ENCODE peak calls at places on chromosome 14, in eight cellular contexts. N, G, S, X, V, C, U and H are unnamed samples.

GRCh38 chr14:86038401-86038985 is 508.5 kb downstream of the FLRT2 start:
- DNase-seq in N (no peak), G (peak), S (peak), X (peak), V (peak), C (peak), U (peak), H (no peak)

GRCh38 chr14:87483651-87484260 is 509.2 kb downstream of the GALC start:
- DNase-seq in N (no peak), G (peak), S (no peak), X (no peak), V (peak), C (peak), U (no peak), H (no peak)

GRCh38 chr14:99467338-99468075 is 13.2 kb downstream of the SETD3 start:
- DNase-seq in N (no peak), G (no peak), S (no peak), X (no peak), V (no peak), C (no peak), U (no peak), H (no peak)

GRCh38 chr14:80933282-80933681 is 8.3 kb downstream of the CEP128 start:
- DNase-seq in N (no peak), G (no peak), S (no peak), X (no peak), V (no peak), C (no peak), U (no peak), H (no peak)

GRCh38 chr14:23094666-23095195 is at the start of gene ACIN1:
- DNase-seq in N (peak), G (peak), S (no peak), X (peak), V (peak), C (peak), U (peak), H (peak)

GRCh38 chr14:77653473-77653872 is 37.0 kb upstream of the SPTLC2 start:
- DNase-seq in N (no peak), G (no peak), S (no peak), X (no peak), V (no peak), C (no peak), U (no peak), H (no peak)

GRCh38 chr14:81890020-81890419 is 356.4 kb upstream of the SEL1L start:
- DNase-seq in N (no peak), G (no peak), S (no peak), X (no peak), V (no peak), C (no peak), U (no peak), H (no peak)

GRCh38 chr14:33026850-33027420 is 88.3 kb downstream of the NPAS3 start:
- DNase-seq in N (no peak), G (no peak), S (no peak), X (no peak), V (peak), C (peak), U (no peak), H (no peak)

GRCh38 chr14:101173698-101174521 is 270.4 kb upstream of the RTL1 start:
- DNase-seq in N (no peak), G (no peak), S (no peak), X (no peak), V (no peak), C (no peak), U (no peak), H (no peak)

GRCh38 chr14:94355191-94355794 is 32.2 kb upstream of the SERPINA6 start:
- DNase-seq in N (no peak), G (no peak), S (no peak), X (peak), V (peak), C (peak), U (peak), H (no peak)

GRCh38 chr14:99274346-99275221 is 2.6 kb upstream of the BCL11B start:
- DNase-seq in N (peak), G (peak), S (peak), X (peak), V (peak), C (peak), U (peak), H (peak)

GRCh38 chr14:89537911-89538310 is 120.9 kb upstream of the FOXN3 start:
- DNase-seq in N (no peak), G (no peak), S (no peak), X (no peak), V (no peak), C (no peak), U (no peak), H (no peak)

GRCh38 chr14:75279739-75280447 is 1.3 kb downstream of the FOS start:
- DNase-seq in N (no peak), G (no peak), S (no peak), X (no peak), V (peak), C (peak), U (no peak), H (no peak)

GRCh38 chr14:68278568-68279436 is 459.2 kb downstream of the RAD51B start:
- DNase-seq in N (peak), G (peak), S (no peak), X (peak), V (peak), C (peak), U (no peak), H (no peak)

GRCh38 chr14:55133416-55133815 is 4.4 kb downstream of the LGALS3 start:
- DNase-seq in N (peak), G (no peak), S (no peak), X (no peak), V (no peak), C (peak), U (no peak), H (no peak)
- TF ChIP-seq CTCF in N (peak), G (no peak), S (no peak), X (peak), V (no peak), C (peak), U (no peak), H (no peak)

DNA sequence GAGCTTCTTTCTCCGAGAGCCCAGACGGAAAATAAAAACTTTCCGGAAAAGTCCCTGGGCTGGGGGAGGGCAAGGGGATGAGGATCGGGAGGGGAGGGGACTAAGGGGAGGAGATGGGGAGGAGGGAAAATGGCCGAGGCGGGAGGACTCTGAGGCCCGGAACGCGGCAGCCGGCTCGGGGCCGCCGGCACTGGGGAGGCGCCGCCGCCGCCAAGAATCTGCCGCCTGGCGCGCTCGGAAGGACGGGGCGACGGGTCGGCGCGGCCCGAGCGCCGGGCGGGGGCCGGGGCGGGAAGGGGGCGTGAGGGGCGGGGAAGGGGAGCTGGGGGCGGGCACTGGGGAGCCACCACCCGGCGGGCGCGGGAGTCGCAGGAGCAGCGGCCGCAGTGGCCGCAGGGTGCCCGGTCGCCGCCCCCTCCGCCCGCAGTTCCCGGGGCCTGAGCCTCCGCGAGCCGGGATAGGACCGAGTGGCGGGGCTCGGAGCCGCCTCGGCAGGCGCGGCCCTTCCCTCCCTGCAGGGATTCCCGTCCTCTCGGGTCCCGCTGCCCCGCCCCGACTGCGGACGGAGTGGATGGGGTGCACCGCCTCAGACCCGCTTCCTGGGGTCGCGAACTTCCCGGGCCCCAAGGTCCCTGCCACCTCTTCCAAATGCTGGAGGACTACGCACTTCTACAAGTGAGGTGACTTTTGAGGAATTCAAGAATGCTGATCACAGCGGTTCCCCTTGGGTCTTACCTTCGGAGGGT is at the start of gene PRKD1:
- DNase-seq in N (no peak), G (peak), S (no peak), X (peak), V (peak), C (peak), U (peak), H (no peak)
- TF ChIP-seq CTCF in N (no peak), G (peak), S (no peak), X (peak), V (peak), C (no peak), U (no peak), H (peak)

GRCh38 chr14:59417301-59417700 is 47.9 kb downstream of the GPR135 start:
- DNase-seq in N (no peak), G (no peak), S (no peak), X (no peak), V (no peak), C (no peak), U (no peak), H (no peak)

GRCh38 chr14:59425322-59425945 is 39.7 kb downstream of the GPR135 start:
- DNase-seq in N (no peak), G (no peak), S (no peak), X (no peak), V (peak), C (peak), U (no peak), H (no peak)

GRCh38 chr14:59419383-59419782 is 45.8 kb downstream of the GPR135 start:
- DNase-seq in N (no peak), G (no peak), S (no peak), X (no peak), V (no peak), C (no peak), U (no peak), H (no peak)

GRCh38 chr14:59424707-59425106 is 40.5 kb downstream of the GPR135 start:
- DNase-seq in N (no peak), G (no peak), S (no peak), X (no peak), V (peak), C (peak), U (no peak), H (no peak)

DNA sequence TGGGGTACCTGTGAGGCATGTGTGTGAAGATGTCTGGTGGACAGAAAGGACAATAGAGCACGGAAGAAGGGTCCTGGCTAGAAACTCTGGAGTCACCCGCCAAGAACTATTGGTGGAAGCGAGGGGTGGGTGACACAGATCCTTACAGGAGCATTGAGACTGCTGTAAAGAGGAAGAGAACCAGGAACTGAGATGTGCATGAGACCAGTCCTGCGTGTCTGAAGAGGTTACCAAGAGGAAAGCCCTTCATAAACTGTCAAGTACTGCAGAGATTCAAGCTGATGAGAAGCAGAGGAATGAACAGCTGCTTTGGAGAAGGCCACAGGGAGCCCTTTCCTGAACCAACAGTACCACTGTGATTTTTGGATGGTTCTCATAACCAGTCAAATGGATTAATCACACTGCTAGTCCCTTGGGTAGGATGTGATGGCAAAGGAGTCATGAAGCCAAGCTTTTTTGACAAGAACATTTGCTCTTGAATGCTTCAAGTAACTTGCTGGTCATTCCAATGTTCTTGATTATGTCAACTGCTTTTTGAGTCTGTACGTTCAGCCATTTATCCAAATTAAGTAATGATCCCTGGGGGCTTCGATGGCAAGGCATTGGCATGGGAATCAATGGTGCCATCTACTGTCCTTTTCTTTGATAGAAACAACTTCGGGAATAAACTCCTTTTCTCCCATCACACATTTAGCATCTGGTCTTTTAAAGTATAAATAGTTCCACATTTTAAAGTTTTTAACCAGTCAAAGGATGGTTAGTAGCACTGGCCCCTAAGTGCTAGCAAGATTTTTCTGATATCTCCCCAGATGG is 42.9 kb downstream of the GPR135 start:
- DNase-seq in N (no peak), G (no peak), S (no peak), X (no peak), V (no peak), C (peak), U (no peak), H (no peak)
- TF ChIP-seq CTCF in N (peak), G (peak), S (no peak), X (no peak), V (no peak), C (no peak), U (peak), H (peak)

GRCh38 chr14:34863844-34864243 is 11.3 kb downstream of the BAZ1A start:
- DNase-seq in N (no peak), G (no peak), S (no peak), X (no peak), V (no peak), C (no peak), U (no peak), H (no peak)

GRCh38 chr14:34867199-34867598 is 8.0 kb downstream of the BAZ1A start:
- DNase-seq in N (no peak), G (no peak), S (no peak), X (no peak), V (no peak), C (no peak), U (no peak), H (no peak)

GRCh38 chr14:34865889-34866574 is 9.1 kb downstream of the BAZ1A start:
- DNase-seq in N (no peak), G (no peak), S (no peak), X (no peak), V (no peak), C (no peak), U (no peak), H (no peak)
- TF ChIP-seq CTCF in N (no peak), G (no peak), S (no peak), X (no peak), V (no peak), C (no peak), U (no peak), H (no peak)

DNA sequence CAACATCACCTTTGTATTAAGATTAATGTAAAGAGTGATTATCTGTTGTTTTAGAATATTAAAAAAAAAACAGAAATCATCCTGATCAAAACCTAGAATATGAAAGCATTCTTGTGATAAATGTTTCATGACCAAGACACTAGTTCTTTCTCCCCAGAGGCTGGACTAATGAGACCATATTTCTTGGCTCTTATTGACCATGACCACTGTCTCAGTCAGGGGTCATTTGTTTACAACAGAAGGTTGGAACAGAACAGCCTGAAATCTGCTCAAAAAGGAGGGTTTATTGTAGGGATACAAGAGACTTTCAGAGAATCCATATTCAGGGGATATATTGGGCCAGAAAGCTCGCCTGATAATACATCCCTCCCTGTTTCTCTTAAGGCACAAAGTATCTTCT is 87.7 kb downstream of the TMEM30B start:
- DNase-seq in N (no peak), G (no peak), S (no peak), X (no peak), V (peak), C (no peak), U (no peak), H (no peak)
- TF ChIP-seq CTCF in N (no peak), G (no peak), S (no peak), X (no peak), V (no peak), C (no peak), U (no peak), H (no peak)

GRCh38 chr14:26917086-26917485 is 319.3 kb upstream of the NOVA1 start:
- DNase-seq in N (no peak), G (peak), S (no peak), X (peak), V (peak), C (peak), U (peak), H (no peak)
- TF ChIP-seq CTCF in N (no peak), G (peak), S (no peak), X (peak), V (peak), C (peak), U (peak), H (peak)